ENCODE peak calls at places on chromosome 21, in four cellular contexts. One of them, this sample, is unnamed.

GRCh38 chr21:32322676-32323075 is 24.0 kb downstream of the MRAP start:
- DNase-seq in EH: no peak
- DNase-seq in NCI-H1105: no peak
- DNase-seq in foreskin fibroblast: no peak
- DNase-seq in this sample: no peak

GRCh38 chr21:36320421-36321324 is 676 bp downstream of the MORC3 start:
- DNase-seq in EH: peak; percentile 79
- DNase-seq in NCI-H1105: peak; percentile 73
- DNase-seq in foreskin fibroblast: peak; percentile 76
- DNase-seq in this sample: peak; percentile 66

GRCh38 chr21:38662224-38662568 is 143.5 kb upstream of the ETS2 start:
- DNase-seq in EH: no peak
- DNase-seq in NCI-H1105: no peak
- DNase-seq in foreskin fibroblast: no peak
- DNase-seq in this sample: no peak

GRCh38 chr21:32887026-32887425 is 115.5 kb upstream of the PAXBP1 start:
- DNase-seq in EH: no peak
- DNase-seq in NCI-H1105: no peak
- DNase-seq in foreskin fibroblast: no peak
- DNase-seq in this sample: no peak

GRCh38 chr21:39533545-39534226 is 79.1 kb upstream of the B3GALT5 start:
- DNase-seq in EH: no peak
- DNase-seq in NCI-H1105: no peak
- DNase-seq in foreskin fibroblast: no peak
- DNase-seq in this sample: no peak

GRCh38 chr21:41642399-41642798 is 124.5 kb downstream of the RIPK4 start:
- DNase-seq in EH: peak; percentile 77
- DNase-seq in NCI-H1105: no peak
- DNase-seq in foreskin fibroblast: no peak
- DNase-seq in this sample: no peak

GRCh38 chr21:33856893-33857527 is 58.6 kb downstream of the ATP5PO start:
- DNase-seq in EH: no peak
- DNase-seq in NCI-H1105: no peak
- DNase-seq in foreskin fibroblast: peak; percentile 79
- DNase-seq in this sample: no peak

GRCh38 chr21:38489283-38489677 is 9.0 kb downstream of the ERG start:
- DNase-seq in EH: no peak
- DNase-seq in NCI-H1105: no peak
- DNase-seq in foreskin fibroblast: no peak
- DNase-seq in this sample: no peak

This sample was measured in lung.